ENCODE peak calls at places on chromosomes 2 and 18, in six cellular contexts. O is aorta; I is effector memory CD4-positive, alpha-beta T cell; R is lung microvascular endothelial cell; Z is IMR-90; E is iPS-NIHi11. G is an unnamed sample.
A peak's percentile ranks its signal among the peaks of the same experiment; 100 is the strongest.

GRCh38 chr2:190634381-190634780 is 14.5 kb upstream of the NAB1 start:
- DNase-seq in I (no peak), O (no peak), R (no peak), Z (peak; percentile 43), E (no peak), G (no peak)

GRCh38 chr2:23489471-23490400 is 104.8 kb downstream of the KLHL29 start:
- DNase-seq in R (no peak), Z (no peak), O (peak; percentile 32), E (no peak), I (no peak), G (no peak)

GRCh38 chr2:43114210-43114609 is 112.2 kb downstream of the ZFP36L2 start:
- DNase-seq in Z (peak; percentile 35), O (no peak), R (peak; percentile 45), E (no peak), I (no peak), G (no peak)

GRCh38 chr2:85410584-85411404 is 628 bp upstream of the CAPG start:
- DNase-seq in I (no peak), E (no peak), Z (no peak), O (no peak), R (no peak), G (no peak)

GRCh38 chr2:191675807-191676667 is 1.9 kb upstream of the NABP1 start:
- DNase-seq in R (no peak), Z (no peak), E (no peak), O (peak; percentile 83), I (peak; percentile 22), G (peak; percentile 6)

GRCh38 chr18:6521804-6522418 is 107.2 kb upstream of the L3MBTL4 start:
- DNase-seq in Z (peak; percentile 47), E (peak; percentile 68), O (no peak), R (peak; percentile 66), I (no peak), G (no peak)

GRCh38 chr2:239147376-239147775 is 253.4 kb downstream of the HDAC4 start:
- DNase-seq in O (peak; percentile 16), Z (no peak), I (no peak), R (no peak), E (no peak), G (no peak)

GRCh38 chr2:19187323-19188020 is 171.0 kb downstream of the OSR1 start:
- DNase-seq in Z (peak; percentile 85), O (no peak), I (no peak), E (no peak), R (no peak), G (no peak)